ENCODE peak calls at places on chromosomes 4 and X, in seven cellular contexts. F is breast epithelium; N is tibial artery; P is GM12878; B is OCI-LY7; G is right cardiac atrium; X is CD8-positive, alpha-beta memory T cell. D is an unnamed sample.

GRCh38 chr4:38985363-38986065 is 46.7 kb downstream of the TMEM156 start:
- DNase-seq in F (no peak), N (no peak), P (no peak), B (no peak), G (no peak), X (no peak), D (no peak)

GRCh38 chrX:48800574-48801280 is 1.1 kb upstream of the HDAC6 start:
- DNase-seq in F (no peak), N (no peak), P (no peak), B (peak; percentile 2), G (no peak), X (no peak), D (no peak)

GRCh38 chr4:122746485-122746965 is 14.0 kb downstream of the BBS12 start:
- DNase-seq in F (no peak), N (no peak), P (no peak), B (no peak), G (no peak), X (no peak), D (no peak)

GRCh38 chr4:61924131-61924530 is 724.0 kb downstream of the ADGRL3 start:
- DNase-seq in F (no peak), N (no peak), P (no peak), B (no peak), G (no peak), X (no peak), D (no peak)

GRCh38 chr4:48483006-48483776 is at the start of gene SLC10A4:
- DNase-seq in F (no peak), N (no peak), P (no peak), B (no peak), G (peak; percentile 50), X (no peak), D (no peak)

GRCh38 chr4:111977419-111977965 is 167.8 kb upstream of the FAM241A start:
- DNase-seq in F (no peak), N (no peak), P (no peak), B (no peak), G (no peak), X (no peak), D (no peak)

GRCh38 chrX:110182362-110182761 is 135.5 kb downstream of the AMMECR1 start:
- DNase-seq in F (no peak), N (no peak), P (no peak), B (no peak), G (no peak), X (no peak), D (no peak)

GRCh38 chrX:47247206-47247998 is 14.6 kb downstream of the USP11 start:
- DNase-seq in F (no peak), N (no peak), P (no peak), B (no peak), G (no peak), X (no peak), D (no peak)

GRCh38 chrX:13649823-13650222 is 3.1 kb upstream of the TCEANC start:
- DNase-seq in F (no peak), N (no peak), P (no peak), B (no peak), G (no peak), X (no peak), D (no peak)

GRCh38 chr4:48223633-48224295 is 45.9 kb downstream of the TEC start:
- DNase-seq in F (no peak), N (no peak), P (no peak), B (no peak), G (no peak), X (no peak), D (no peak)

GRCh38 chr4:68717999-68718398 is 47.5 kb upstream of the UGT2B15 start:
- DNase-seq in F (no peak), N (no peak), P (no peak), B (no peak), G (no peak), X (no peak), D (no peak)
- H3K27ac ChIP-seq in F (no peak overlapping the region), N (no peak overlapping the region), P (no peak overlapping the region), B (no peak overlapping the region), G (no peak overlapping the region), X (no peak overlapping the region), D (no peak overlapping the region)

DNA sequence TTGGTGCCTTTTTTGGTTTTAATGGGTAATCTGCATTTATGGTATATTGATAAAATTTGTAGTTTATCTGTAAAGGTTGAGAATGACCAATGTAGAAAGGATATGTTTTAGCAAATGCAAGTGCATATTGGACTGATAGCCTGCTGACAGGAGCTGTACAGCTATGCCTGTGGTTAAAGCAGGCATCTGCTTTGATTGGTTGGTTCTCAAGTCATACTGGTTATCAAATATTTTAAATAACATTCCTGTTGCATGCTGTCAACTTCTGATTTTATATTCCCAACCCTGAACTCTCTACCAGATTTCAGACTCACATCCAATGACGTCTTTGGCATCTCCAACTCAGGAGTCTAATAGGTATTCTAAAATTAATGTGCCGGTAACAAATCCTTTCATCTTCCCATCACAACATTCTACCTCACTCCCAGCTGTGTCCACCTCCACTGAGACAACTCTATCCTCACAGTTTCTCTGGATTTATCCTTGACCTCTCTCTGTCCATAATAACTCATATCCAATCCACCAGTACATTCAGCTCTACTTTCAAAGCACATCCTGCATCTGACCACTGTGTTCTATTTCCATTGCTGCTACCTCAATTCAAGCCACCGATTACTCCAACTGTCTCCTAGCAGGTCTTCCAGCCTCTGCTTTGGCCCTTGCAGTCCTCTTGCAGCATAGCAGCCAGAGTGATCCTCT is 125.7 kb downstream of the CAMK2D start:
- DNase-seq in F (no peak), N (no peak), P (no peak), B (no peak), G (no peak), X (no peak), D (no peak)
- H3K4me1 ChIP-seq in F (no peaks in the 10 kb centered on the region), N (peaks cover 80% of the 10 kb centered on the region), P (peaks cover 48% of the 10 kb centered on the region), B (peaks cover 63% of the 10 kb centered on the region), G (peaks cover 13% of the 10 kb centered on the region), X (peaks cover 42% of the 10 kb centered on the region), D (peaks cover 23% of the 10 kb centered on the region)

GRCh38 chr4:16569790-16570189 is 328.7 kb downstream of the LDB2 start:
- DNase-seq in F (no peak), N (no peak), P (no peak), B (no peak), G (no peak), X (no peak), D (no peak)
- H3K4me3 ChIP-seq in F (no peak overlapping the region), N (no peak overlapping the region), P (no peak overlapping the region), B (no peak overlapping the region), G (no peak overlapping the region), X (no peak overlapping the region), D (no peak overlapping the region)

GRCh38 chr4:140130677-140131076 is 23.3 kb downstream of the MAML3 start:
- DNase-seq in F (peak; percentile 44), N (no peak), P (no peak), B (no peak), G (no peak), X (no peak), D (no peak)
- H3K27ac ChIP-seq in F (no peak overlapping the region), N (no peak overlapping the region), P (no peak overlapping the region), B (no peak overlapping the region), G (no peak overlapping the region), X (no peak overlapping the region), D (no peak overlapping the region)

D was measured in effector memory CD4-positive, alpha-beta T cell.